ENCODE peak calls at places on chromosome 1, in six cellular contexts. E is dorsolateral prefrontal cortex, K is neural progenitor cell, R is heart right ventricle, H is spleen, B is kidney. P is an unnamed sample.

GRCh38 chr1:153619171-153619570 is 3.0 kb upstream of the S100A14 start:
- DNase-seq in B (peak; percentile 39), E (no peak), K (no peak), R (no peak), H (no peak), P (no peak)

GRCh38 chr1:29592261-29592615 is 355.9 kb downstream of the PTPRU start:
- DNase-seq in R (no peak), E (no peak), H (no peak), B (no peak), K (no peak), P (no peak)

GRCh38 chr1:245751671-245752070 is 596.9 kb downstream of the KIF26B start:
- DNase-seq in K (peak; percentile 57), E (no peak), R (no peak), B (no peak), H (no peak), P (peak; percentile 33)

GRCh38 chr1:10943991-10944730 is 68.3 kb upstream of the TARDBP start:
- DNase-seq in K (no peak), E (no peak), B (no peak), H (no peak), R (peak; percentile 42), P (peak; percentile 65)

GRCh38 chr1:241323510-241323909 is 33.5 kb downstream of the RGS7 start:
- DNase-seq in K (peak; percentile 80), E (no peak), B (no peak), R (no peak), H (no peak), P (peak; percentile 78)

GRCh38 chr1:183270541-183271141 is 84.6 kb downstream of the LAMC2 start:
- DNase-seq in B (no peak), E (no peak), H (peak; percentile 14), K (no peak), R (no peak), P (peak; percentile 97)

GRCh38 chr1:226893936-226894335 is 23.5 kb downstream of the PSEN2 start:
- DNase-seq in B (no peak), R (no peak), E (no peak), H (no peak), K (no peak), P (no peak)

GRCh38 chr1:54239603-54240002 is 39.6 kb downstream of the MRPL37 start:
- DNase-seq in H (no peak), E (peak; percentile 46), B (no peak), K (no peak), R (no peak), P (no peak)

GRCh38 chr1:85616736-85617135 is 36.2 kb downstream of the CCN1 start:
- DNase-seq in H (no peak), K (no peak), B (no peak), R (no peak), E (no peak), P (no peak)

GRCh38 chr1:73839922-73840321 is 358.1 kb downstream of the LRRIQ3 start:
- DNase-seq in R (no peak), K (peak; percentile 20), B (no peak), H (no peak), E (no peak), P (no peak)
- H3K4me3 ChIP-seq in R (no peak overlapping the region), K (no peak overlapping the region), B (no peak overlapping the region), H (no peak overlapping the region), E (no peak overlapping the region), P (no peak overlapping the region)

GRCh38 chr1:215526846-215527151 is 40.3 kb upstream of the KCTD3 start:
- DNase-seq in B (no peak), E (no peak), H (no peak), K (no peak), R (no peak), P (no peak)

GRCh38 chr1:215526147-215526845 is 40.8 kb upstream of the KCTD3 start:
- DNase-seq in H (no peak), E (no peak), K (peak; percentile 59), R (no peak), B (no peak), P (peak; percentile 26)

GRCh38 chr1:215521279-215521678 is 45.8 kb upstream of the KCTD3 start:
- DNase-seq in B (no peak), E (no peak), R (no peak), K (no peak), H (no peak), P (no peak)

GRCh38 chr1:215523906-215524305 is 43.2 kb upstream of the KCTD3 start:
- DNase-seq in H (no peak), K (no peak), B (no peak), E (no peak), R (no peak), P (peak; percentile 46)

GRCh38 chr1:215523128-215523861 is 43.8 kb upstream of the KCTD3 start:
- DNase-seq in E (no peak), B (no peak), H (no peak), R (no peak), K (no peak), P (no peak)
- TF ChIP-seq CTCF in E (peak; percentile 36), B (no peak), H (peak; percentile 17), R (peak; percentile 17), K (peak; percentile 33), P (no peak)

GRCh38 chr1:117473063-117473462 is 105.8 kb downstream of the MAN1A2 start:
- DNase-seq in R (no peak), B (no peak), H (no peak), K (no peak), E (no peak), P (no peak)

GRCh38 chr1:117466761-117467160 is 99.5 kb downstream of the MAN1A2 start:
- DNase-seq in R (no peak), E (no peak), H (no peak), B (no peak), K (no peak), P (peak; percentile 14)

DNA sequence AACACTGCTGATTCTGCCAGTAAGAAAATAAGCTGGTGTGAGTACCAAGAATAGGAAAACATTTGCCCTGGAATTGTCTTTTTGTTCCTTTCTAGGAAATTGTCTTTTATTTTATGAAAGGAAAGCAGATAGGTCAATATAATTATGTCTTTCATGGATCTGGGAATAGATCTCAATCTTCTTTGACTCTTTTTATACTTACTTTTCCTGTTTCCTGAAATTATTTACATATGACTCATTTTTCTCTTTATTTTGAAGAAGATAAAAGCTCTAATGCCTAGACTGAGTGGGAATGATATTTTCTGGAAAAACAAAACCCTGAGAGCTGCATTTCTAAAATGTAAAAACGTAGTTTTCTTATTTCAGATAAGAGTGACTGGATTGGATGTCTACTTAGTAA is 100.1 kb downstream of the MAN1A2 start:
- DNase-seq in R (no peak), K (no peak), B (no peak), E (no peak), H (no peak), P (no peak)
- H3K4me3 ChIP-seq in R (no peak overlapping the region), K (no peak overlapping the region), B (no peak overlapping the region), E (no peak overlapping the region), H (no peak overlapping the region), P (no peak overlapping the region)

DNA sequence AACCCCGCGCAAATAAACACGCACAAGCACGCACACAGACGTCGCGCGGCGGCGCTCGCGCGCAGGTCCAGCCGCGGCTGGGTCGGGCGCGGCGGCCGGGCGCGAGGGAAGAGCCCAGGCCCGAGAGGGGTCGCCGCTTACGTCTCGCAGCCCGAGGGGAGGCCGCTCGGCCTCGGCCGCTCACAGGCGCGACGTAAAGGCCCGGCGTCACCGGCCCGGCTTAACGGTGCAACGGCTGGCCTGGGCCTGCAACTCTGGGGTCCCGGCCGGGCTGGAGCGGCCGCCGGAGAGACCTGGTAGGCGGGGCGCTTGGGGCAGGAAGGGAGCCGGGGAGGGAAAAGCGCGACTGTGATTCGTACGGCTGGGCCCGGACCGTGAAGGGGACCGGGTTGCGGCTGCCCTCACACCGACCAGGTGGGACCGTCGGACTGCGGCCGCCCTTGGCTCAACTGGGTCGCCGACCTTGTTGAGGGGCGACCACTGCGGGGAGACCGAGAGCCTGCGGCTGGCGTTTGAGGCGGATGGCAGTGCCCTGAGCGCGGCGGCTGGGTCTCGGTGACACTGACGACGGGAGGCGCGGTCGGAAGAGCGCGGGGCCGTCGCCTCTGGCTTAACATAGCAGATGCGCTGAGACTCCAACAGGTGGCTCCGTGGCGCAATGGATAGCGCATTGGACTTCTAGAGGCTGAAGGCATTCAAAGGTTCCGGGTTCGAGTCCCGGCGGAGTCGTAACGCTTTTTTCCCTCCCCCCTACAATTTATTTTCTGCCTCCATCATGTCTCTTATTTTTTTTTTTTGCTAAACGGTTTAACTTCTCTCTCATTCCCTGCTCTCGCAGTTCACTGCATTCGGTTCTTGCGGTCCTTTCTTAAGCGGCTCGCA is 31.8 kb downstream of the DNTTIP2 start:
- DNase-seq in H (peak; percentile 95), B (peak; percentile 95), R (peak; percentile 93), E (peak; percentile 79), K (peak; percentile 96), P (peak; percentile 76)
- TF ChIP-seq CTCF in H (no peak), B (peak; percentile 10), R (peak; percentile 15), E (no peak), K (peak; percentile 27), P (no peak)

GRCh38 chr1:178536844-178537371 is 24.0 kb downstream of the TEX35 start:
- DNase-seq in K (no peak), H (peak; percentile 42), R (peak; percentile 68), B (no peak), E (peak; percentile 50), P (peak; percentile 99)

GRCh38 chr1:178538192-178538916 is 25.4 kb downstream of the TEX35 start:
- DNase-seq in E (no peak), B (no peak), R (no peak), H (no peak), K (no peak), P (peak; percentile 83)

GRCh38 chr1:178539291-178539690 is 26.4 kb downstream of the TEX35 start:
- DNase-seq in E (no peak), K (no peak), H (no peak), R (no peak), B (no peak), P (peak; percentile 29)

GRCh38 chr1:178536329-178536728 is 23.4 kb downstream of the TEX35 start:
- DNase-seq in E (no peak), H (peak; percentile 23), K (no peak), B (no peak), R (no peak), P (no peak)

GRCh38 chr1:178537445-178538090 is 24.7 kb downstream of the TEX35 start:
- DNase-seq in R (no peak), E (no peak), H (no peak), B (no peak), K (no peak), P (no peak)
- H3K4me3 ChIP-seq in R (no peak overlapping the region), E (no peak overlapping the region), H (no peak overlapping the region), B (no peak overlapping the region), K (no peak overlapping the region), P (no peak overlapping the region)

GRCh38 chr1:116842654-116843053 is 67.1 kb upstream of the PTGFRN start:
- DNase-seq in K (no peak), E (no peak), B (no peak), R (no peak), H (no peak), P (no peak)
- TF ChIP-seq CTCF in K (no peak), E (no peak), B (no peak), R (no peak), H (no peak), P (no peak)

GRCh38 chr1:151934048-151934493 is 24.8 kb upstream of the THEM4 start:
- DNase-seq in H (no peak), E (no peak), B (no peak), R (peak; percentile 55), K (peak; percentile 72), P (no peak)
- H3K4me3 ChIP-seq in H (no peak overlapping the region), E (no peak overlapping the region), B (no peak overlapping the region), R (no peak overlapping the region), K (no peak overlapping the region), P (no peak overlapping the region)